ENCODE peak calls at places on chromosomes 7 and 10, in five cellular contexts. One of them, this sample, is unnamed.

GRCh38 chr7:45885264-45885882 is 2.9 kb upstream of the IGFBP1 start:
- DNase-seq in H1: no peak
- DNase-seq in HepG2: peak; percentile 98
- DNase-seq in K562: no peak
- DNase-seq in GM12878: no peak
- DNase-seq in this sample: no peak

GRCh38 chr10:115772606-115773005 is 500.4 kb downstream of the GFRA1 start:
- DNase-seq in H1: no peak
- DNase-seq in HepG2: no peak
- DNase-seq in K562: no peak
- DNase-seq in GM12878: no peak
- DNase-seq in this sample: no peak

GRCh38 chr10:112988839-112989406 is 38.9 kb downstream of the TCF7L2 start:
- DNase-seq in H1: no peak
- DNase-seq in HepG2: no peak
- DNase-seq in K562: no peak
- DNase-seq in GM12878: no peak
- DNase-seq in this sample: no peak

GRCh38 chr7:82562716-82563404 is 119.3 kb upstream of the CACNA2D1 start:
- DNase-seq in H1: no peak
- DNase-seq in HepG2: no peak
- DNase-seq in K562: no peak
- DNase-seq in GM12878: no peak
- DNase-seq in this sample: no peak

GRCh38 chr7:42768037-42768436 is 143.8 kb downstream of the C7orf25 start:
- DNase-seq in H1: no peak
- DNase-seq in HepG2: no peak
- DNase-seq in K562: no peak
- DNase-seq in GM12878: no peak
- DNase-seq in this sample: no peak

GRCh38 chr10:74437822-74438221 is 286.8 kb downstream of the ADK start:
- DNase-seq in H1: no peak
- DNase-seq in HepG2: peak; percentile 4
- DNase-seq in K562: no peak
- DNase-seq in GM12878: no peak
- DNase-seq in this sample: no peak

GRCh38 chr7:5388905-5389433 is 34.7 kb downstream of the TNRC18 start:
- DNase-seq in H1: peak; percentile 66
- DNase-seq in HepG2: no peak
- DNase-seq in K562: no peak
- DNase-seq in GM12878: no peak
- DNase-seq in this sample: peak; percentile 30

GRCh38 chr7:32335107-32335506 is 155.1 kb downstream of the LSM5 start:
- DNase-seq in H1: no peak
- DNase-seq in HepG2: no peak
- DNase-seq in K562: no peak
- DNase-seq in GM12878: no peak
- DNase-seq in this sample: no peak

GRCh38 chr10:70540089-70540788 is 61.7 kb downstream of the PALD1 start:
- DNase-seq in H1: peak; percentile 78
- DNase-seq in HepG2: peak; percentile 18
- DNase-seq in K562: peak; percentile 83
- DNase-seq in GM12878: no peak
- DNase-seq in this sample: peak; percentile 77

GRCh38 chr10:88702848-88703597 is 3.0 kb upstream of the LIPK start:
- DNase-seq in H1: no peak
- DNase-seq in HepG2: peak; percentile 72
- DNase-seq in K562: no peak
- DNase-seq in GM12878: no peak
- DNase-seq in this sample: peak; percentile 39

GRCh38 chr7:152761116-152761748 is 1.7 kb downstream of the ACTR3B start:
- DNase-seq in H1: no peak
- DNase-seq in HepG2: no peak
- DNase-seq in K562: no peak
- DNase-seq in GM12878: no peak
- DNase-seq in this sample: no peak

GRCh38 chr7:41244246-41244645 is 458.6 kb downstream of the INHBA start:
- DNase-seq in H1: no peak
- DNase-seq in HepG2: no peak
- DNase-seq in K562: no peak
- DNase-seq in GM12878: no peak
- DNase-seq in this sample: no peak

GRCh38 chr10:101658910-101659309 is 36.1 kb downstream of the FBXW4 start:
- DNase-seq in H1: no peak
- DNase-seq in HepG2: no peak
- DNase-seq in K562: no peak
- DNase-seq in GM12878: no peak
- DNase-seq in this sample: no peak

GRCh38 chr10:101663097-101663496 is 31.9 kb downstream of the FBXW4 start:
- DNase-seq in H1: no peak
- DNase-seq in HepG2: no peak
- DNase-seq in K562: no peak
- DNase-seq in GM12878: no peak
- DNase-seq in this sample: no peak

GRCh38 chr10:101656915-101657314 is 38.1 kb downstream of the FBXW4 start:
- DNase-seq in H1: no peak
- DNase-seq in HepG2: no peak
- DNase-seq in K562: no peak
- DNase-seq in GM12878: no peak
- DNase-seq in this sample: no peak

GRCh38 chr10:101655581-101655980 is 39.4 kb downstream of the FBXW4 start:
- DNase-seq in H1: no peak
- DNase-seq in HepG2: no peak
- DNase-seq in K562: no peak
- DNase-seq in GM12878: no peak
- DNase-seq in this sample: no peak

GRCh38 chr10:101660268-101660667 is 34.7 kb downstream of the FBXW4 start:
- DNase-seq in H1: no peak
- DNase-seq in HepG2: no peak
- DNase-seq in K562: no peak
- DNase-seq in GM12878: no peak
- DNase-seq in this sample: no peak
- TF ChIP-seq ATF2 in H1: no peak
- TF ChIP-seq ATF2 in HepG2: no peak
- TF ChIP-seq ATF2 in K562: no peak
- TF ChIP-seq ATF2 in GM12878: no peak
- TF ChIP-seq ATF2 in this sample: no peak

GRCh38 chr7:120996983-120997334 is 8.4 kb downstream of the CPED1 start:
- DNase-seq in H1: no peak
- DNase-seq in HepG2: no peak
- DNase-seq in K562: no peak
- DNase-seq in GM12878: no peak
- DNase-seq in this sample: no peak

GRCh38 chr7:120994512-120995363 is 6.2 kb downstream of the CPED1 start:
- DNase-seq in H1: no peak
- DNase-seq in HepG2: no peak
- DNase-seq in K562: no peak
- DNase-seq in GM12878: no peak
- DNase-seq in this sample: no peak

GRCh38 chr7:120993575-120994191 is 5.2 kb downstream of the CPED1 start:
- DNase-seq in H1: no peak
- DNase-seq in HepG2: no peak
- DNase-seq in K562: no peak
- DNase-seq in GM12878: no peak
- DNase-seq in this sample: no peak

GRCh38 chr7:120996333-120996982 is 7.9 kb downstream of the CPED1 start:
- DNase-seq in H1: no peak
- DNase-seq in HepG2: no peak
- DNase-seq in K562: no peak
- DNase-seq in GM12878: no peak
- DNase-seq in this sample: no peak

DNA sequence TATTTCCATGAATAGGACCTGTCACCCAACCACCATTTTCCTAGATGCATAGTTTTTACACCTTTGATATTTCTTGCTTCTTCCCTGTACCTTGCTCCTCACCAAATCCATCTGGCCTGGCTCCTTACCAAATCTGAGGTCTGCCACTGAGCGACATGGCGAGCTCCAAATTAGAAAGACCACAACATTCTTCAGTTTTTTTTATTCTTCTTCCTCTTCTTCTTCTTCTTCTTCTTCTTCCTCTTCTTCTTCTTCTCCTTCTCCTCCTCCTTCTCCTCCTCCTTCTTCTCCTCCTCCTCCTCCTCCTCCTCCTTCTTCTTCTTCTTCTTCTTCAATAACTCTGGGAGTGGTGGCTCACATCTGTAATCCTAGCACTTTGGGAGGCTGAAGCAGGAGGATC is 7.1 kb downstream of the CPED1 start:
- DNase-seq in H1: no peak
- DNase-seq in HepG2: no peak
- DNase-seq in K562: no peak
- DNase-seq in GM12878: no peak
- DNase-seq in this sample: no peak
- TF ChIP-seq ATF2 in H1: no peak
- TF ChIP-seq ATF2 in HepG2: no peak
- TF ChIP-seq ATF2 in K562: no peak
- TF ChIP-seq ATF2 in GM12878: no peak
- TF ChIP-seq ATF2 in this sample: no peak

GRCh38 chr10:129715805-129716785 is 248.0 kb downstream of the EBF3 start:
- DNase-seq in H1: no peak
- DNase-seq in HepG2: no peak
- DNase-seq in K562: no peak
- DNase-seq in GM12878: no peak
- DNase-seq in this sample: no peak
- TF ChIP-seq ATF2 in H1: no peak
- TF ChIP-seq ATF2 in HepG2: no peak
- TF ChIP-seq ATF2 in K562: no peak
- TF ChIP-seq ATF2 in GM12878: no peak
- TF ChIP-seq ATF2 in this sample: no peak

DNA sequence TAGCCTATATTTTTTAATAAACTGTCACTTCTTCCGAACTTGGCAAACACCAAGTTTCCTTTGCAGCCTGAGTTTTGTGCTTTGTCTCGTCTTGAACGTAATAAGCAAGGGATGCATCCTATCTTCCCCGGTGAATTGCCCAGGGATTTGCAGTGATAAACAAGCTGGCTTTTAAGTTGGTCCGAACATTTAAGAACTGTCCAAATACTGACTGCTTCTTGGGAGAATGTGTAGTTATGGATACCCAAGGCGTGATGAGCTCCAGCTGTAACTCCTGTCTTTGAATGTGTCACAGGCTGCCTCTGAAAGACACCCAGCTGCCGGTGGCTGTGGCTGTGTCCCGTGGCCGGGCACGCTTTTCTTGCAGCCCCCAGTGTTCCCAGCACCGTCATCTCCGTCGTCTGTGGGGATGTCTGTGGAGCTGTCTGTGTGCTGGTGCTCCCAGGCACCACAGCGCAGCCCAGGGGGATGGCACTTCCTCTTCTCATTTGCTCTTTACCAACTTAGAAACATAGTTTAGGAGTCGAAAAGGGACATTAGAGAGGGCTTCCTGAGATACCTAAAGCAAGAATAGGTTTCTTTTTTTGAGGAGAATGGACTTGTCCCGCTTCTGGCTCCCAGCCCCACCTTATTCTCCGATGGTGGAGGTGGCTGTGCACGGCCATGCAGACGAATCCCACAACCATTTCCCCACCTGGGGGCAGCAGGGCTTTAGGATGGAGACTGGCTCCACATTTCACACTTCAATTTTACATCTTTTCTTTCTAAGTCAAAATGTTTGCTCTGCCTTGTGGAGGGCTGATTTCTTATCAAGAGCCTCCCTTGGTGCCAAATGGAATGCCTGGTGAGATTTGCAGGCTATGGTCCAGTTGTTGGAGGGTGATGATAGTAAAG is 118.2 kb downstream of the GLRX3 start:
- DNase-seq in H1: no peak
- DNase-seq in HepG2: no peak
- DNase-seq in K562: no peak
- DNase-seq in GM12878: no peak
- DNase-seq in this sample: no peak
- TF ChIP-seq ATF2 in H1: no peak
- TF ChIP-seq ATF2 in HepG2: no peak
- TF ChIP-seq ATF2 in K562: no peak
- TF ChIP-seq ATF2 in GM12878: no peak
- TF ChIP-seq ATF2 in this sample: no peak

GRCh38 chr10:97991875-97992274 is 38.5 kb downstream of the CRTAC1 start:
- DNase-seq in H1: peak; percentile 61
- DNase-seq in HepG2: peak; percentile 3
- DNase-seq in K562: no peak
- DNase-seq in GM12878: no peak
- DNase-seq in this sample: peak; percentile 66
- TF ChIP-seq ATF2 in H1: peak; percentile 47
- TF ChIP-seq ATF2 in HepG2: no peak
- TF ChIP-seq ATF2 in K562: no peak
- TF ChIP-seq ATF2 in GM12878: no peak
- TF ChIP-seq ATF2 in this sample: no peak

This sample was measured in WTC11.